ENCODE peak calls at places on chromosomes 4 and X, in six cellular contexts. F is neuronal stem cell, P is fibroblast of lung, D is IMR-90, R is mammary epithelial cell, B is K562. O is an unnamed sample.

GRCh38 chrX:48897157-48897620 is 379 bp downstream of the TIMM17B start:
- DNase-seq in F (peak), D (peak), R (peak), P (peak), B (peak), O (peak)

GRCh38 chr4:8835521-8836365 is 35.9 kb downstream of the HMX1 start:
- DNase-seq in B (no peak), D (no peak), R (no peak), P (no peak), F (no peak), O (no peak)

GRCh38 chrX:4243759-4244158 is 530.3 kb upstream of the PRKX start:
- DNase-seq in F (no peak), R (no peak), D (no peak), B (no peak), P (no peak), O (no peak)

GRCh38 chrX:39811391-39811790 is 286.4 kb downstream of the BCOR start:
- DNase-seq in D (no peak), R (no peak), B (no peak), F (peak), P (no peak), O (no peak)

GRCh38 chr4:141238196-141238595 is 17.5 kb downstream of the ZNF330 start:
- DNase-seq in R (no peak), F (no peak), D (no peak), P (peak), B (no peak), O (peak)

GRCh38 chr4:147328189-147328588 is 152.7 kb upstream of the EDNRA start:
- DNase-seq in R (no peak), B (no peak), P (no peak), D (no peak), F (no peak), O (no peak)

GRCh38 chrX:24956828-24957227 is 58.9 kb downstream of the ARX start:
- DNase-seq in D (peak), B (no peak), P (peak), R (peak), F (no peak), O (peak)

GRCh38 chr4:164531336-164531735 is 222.6 kb upstream of the SMIM31 start:
- DNase-seq in B (no peak), F (no peak), P (no peak), R (peak), D (no peak), O (no peak)

GRCh38 chr4:38762560-38762959 is 20.2 kb downstream of the TLR10 start:
- DNase-seq in P (no peak), R (no peak), F (no peak), B (no peak), D (no peak), O (no peak)

GRCh38 chrX:97399400-97399799 is 515.7 kb downstream of the RPA4 start:
- DNase-seq in P (peak), B (peak), D (peak), R (no peak), F (no peak), O (peak)

GRCh38 chrX:2691543-2692220 is 587 bp downstream of the CD99 start:
- DNase-seq in P (peak), B (peak), R (no peak), D (peak), F (no peak), O (peak)

GRCh38 chrX:136909119-136909705 is 28.7 kb upstream of the RBMX start:
- DNase-seq in P (peak), D (peak), F (peak), B (peak), R (peak), O (peak)

GRCh38 chr4:177490769-177491168 is 48.5 kb upstream of the AGA start:
- DNase-seq in R (no peak), D (no peak), F (no peak), B (no peak), P (no peak), O (no peak)

GRCh38 chr4:90293320-90293719 is 166.1 kb downstream of the CCSER1 start:
- DNase-seq in B (no peak), P (peak), F (no peak), R (no peak), D (peak), O (peak)

GRCh38 chr4:52751349-52751911 is at the start of gene ERVMER34-1:
- DNase-seq in D (no peak), F (peak), P (peak), B (peak), R (peak), O (peak)

GRCh38 chr4:168993724-168994510 is 16.1 kb downstream of the CBR4 start:
- DNase-seq in F (no peak), D (no peak), B (no peak), R (peak), P (peak), O (peak)

GRCh38 chr4:73870260-73870659 is 1.1 kb downstream of the CXCL1 start:
- DNase-seq in D (no peak), R (peak), B (no peak), P (no peak), F (no peak), O (no peak)
- H3K4me3 ChIP-seq in D (no peak), R (peak), B (no peak), P (no peak), F (no peak), O (peak)

GRCh38 chr4:84378277-84378838 is 120.7 kb downstream of the NKX6-1 start:
- DNase-seq in F (no peak), B (no peak), D (no peak), P (no peak), R (no peak), O (no peak)
- H3K4me2 ChIP-seq in F (no peak), B (no peak), D (no peak), P (no peak), R (no peak), O (no peak)

GRCh38 chr4:152045781-152046571 is 285.2 kb upstream of the GATB start:
- DNase-seq in B (peak), F (peak), P (peak), R (no peak), D (no peak), O (peak)
- H3K4me3 ChIP-seq in B (no peak), F (no peak), P (no peak), R (no peak), D (no peak), O (no peak)

GRCh38 chr4:94446386-94446785 is 5.4 kb upstream of the PDLIM5 start:
- DNase-seq in F (no peak), D (peak), P (peak), R (peak), B (no peak), O (peak)
- H3K4me2 ChIP-seq in F (no peak), D (no peak), P (peak), R (peak), B (no peak), O (peak)

DNA sequence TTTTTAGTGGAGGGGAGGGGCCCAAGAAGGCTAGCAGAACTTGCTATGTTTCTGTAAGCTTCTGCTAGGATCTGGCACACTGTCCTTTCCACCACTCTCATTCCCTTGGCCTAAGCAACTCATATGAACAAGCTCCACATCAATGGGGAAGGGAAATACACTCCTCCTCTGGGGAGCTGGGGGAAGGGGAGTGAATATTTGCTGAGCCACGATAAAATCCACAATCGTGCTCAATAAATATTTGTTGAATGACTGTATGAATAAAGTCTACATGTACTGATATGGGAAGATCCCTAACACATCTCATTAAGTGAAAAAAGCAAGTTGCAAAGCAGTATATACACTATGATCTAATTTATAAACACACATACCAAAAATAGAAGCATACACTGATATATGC is 95.8 kb upstream of the EFHC2 start:
- DNase-seq in B (no peak), D (no peak), R (no peak), P (no peak), F (no peak), O (no peak)
- H3K4me3 ChIP-seq in B (no peak), D (no peak), R (no peak), P (no peak), F (no peak), O (no peak)

DNA sequence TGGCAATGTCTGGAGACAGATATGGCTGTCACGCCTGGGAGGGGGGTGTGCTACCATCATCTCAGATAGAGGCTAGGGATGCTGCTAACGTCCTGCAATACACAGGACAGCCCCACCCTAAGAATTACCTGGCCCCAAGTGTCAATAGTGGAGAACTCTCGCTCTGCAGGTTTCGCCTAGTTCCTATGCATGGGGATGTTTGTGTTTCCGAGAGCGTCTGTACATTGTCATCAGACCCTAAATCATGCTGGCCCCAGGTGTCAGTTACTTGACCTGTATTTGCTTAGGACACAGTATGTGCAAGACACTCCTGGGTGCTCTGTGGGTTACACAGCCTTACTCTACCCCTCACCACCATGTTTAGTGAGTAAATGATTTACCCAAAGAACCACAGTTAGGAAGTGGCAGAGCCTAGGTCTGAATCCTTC is 90.8 kb downstream of the AFF1 start:
- DNase-seq in P (no peak), B (no peak), D (no peak), F (no peak), R (no peak), O (no peak)
- H3K4me2 ChIP-seq in P (no peak), B (no peak), D (no peak), F (no peak), R (no peak), O (no peak)

O was measured in GM23248.